ENCODE peak calls at places on chromosomes 13 and 19, in six cellular contexts. One of them, this sample, is unnamed.

GRCh38 chr19:7973883-7974282 is 30.4 kb upstream of the TIMM44 start:
- DNase-seq in GM12878: no peak
- DNase-seq in K562: no peak
- DNase-seq in A549: no peak
- DNase-seq in endothelial cell of umbilical vein: no peak
- DNase-seq in HepG2: no peak
- DNase-seq in this sample: no peak

GRCh38 chr19:35673121-35673804 is 6.9 kb downstream of the UPK1A start:
- DNase-seq in K562: peak
- DNase-seq in endothelial cell of umbilical vein: peak
- DNase-seq in A549: peak
- DNase-seq in GM12878: no peak
- DNase-seq in HepG2: peak
- DNase-seq in this sample: no peak

GRCh38 chr13:62209539-62209938 is 793.9 kb upstream of the PCDH20 start:
- DNase-seq in HepG2: no peak
- DNase-seq in endothelial cell of umbilical vein: no peak
- DNase-seq in A549: no peak
- DNase-seq in GM12878: peak
- DNase-seq in K562: no peak
- DNase-seq in this sample: no peak

GRCh38 chr13:85247780-85248179 is 551.4 kb downstream of the SLITRK6 start:
- DNase-seq in A549: no peak
- DNase-seq in GM12878: no peak
- DNase-seq in K562: no peak
- DNase-seq in HepG2: no peak
- DNase-seq in endothelial cell of umbilical vein: no peak
- DNase-seq in this sample: no peak

GRCh38 chr13:20782116-20782708 is 8.5 kb upstream of the EEF1AKMT1 start:
- DNase-seq in A549: no peak
- DNase-seq in endothelial cell of umbilical vein: no peak
- DNase-seq in GM12878: no peak
- DNase-seq in K562: no peak
- DNase-seq in HepG2: no peak
- DNase-seq in this sample: no peak

GRCh38 chr13:50353651-50354415 is 338.6 kb downstream of the KCNRG start:
- DNase-seq in HepG2: no peak
- DNase-seq in GM12878: no peak
- DNase-seq in endothelial cell of umbilical vein: no peak
- DNase-seq in K562: no peak
- DNase-seq in A549: no peak
- DNase-seq in this sample: peak

GRCh38 chr19:41910240-41910991 is 17.8 kb downstream of the ERFL start:
- DNase-seq in A549: no peak
- DNase-seq in K562: no peak
- DNase-seq in GM12878: no peak
- DNase-seq in endothelial cell of umbilical vein: no peak
- DNase-seq in HepG2: no peak
- DNase-seq in this sample: no peak

GRCh38 chr19:54188224-54188871 is 1.0 kb downstream of the MBOAT7 start:
- DNase-seq in K562: peak
- DNase-seq in A549: no peak
- DNase-seq in endothelial cell of umbilical vein: peak
- DNase-seq in HepG2: no peak
- DNase-seq in GM12878: no peak
- DNase-seq in this sample: peak

GRCh38 chr19:53131085-53131484 is 1.6 kb downstream of the ZNF415 start:
- DNase-seq in A549: no peak
- DNase-seq in HepG2: no peak
- DNase-seq in GM12878: no peak
- DNase-seq in K562: no peak
- DNase-seq in endothelial cell of umbilical vein: no peak
- DNase-seq in this sample: no peak

GRCh38 chr19:15331419-15332310 is 674 bp downstream of the BRD4 start:
- DNase-seq in K562: peak
- DNase-seq in endothelial cell of umbilical vein: no peak
- DNase-seq in A549: peak
- DNase-seq in GM12878: no peak
- DNase-seq in HepG2: no peak
- DNase-seq in this sample: peak

GRCh38 chr19:36041831-36042230 is 9.2 kb upstream of the CLIP3 start:
- DNase-seq in A549: no peak
- DNase-seq in HepG2: peak
- DNase-seq in GM12878: no peak
- DNase-seq in endothelial cell of umbilical vein: peak
- DNase-seq in K562: no peak
- DNase-seq in this sample: no peak

GRCh38 chr19:12965017-12965811 is 4.2 kb upstream of the DAND5 start:
- DNase-seq in A549: peak
- DNase-seq in GM12878: peak
- DNase-seq in endothelial cell of umbilical vein: peak
- DNase-seq in HepG2: peak
- DNase-seq in K562: peak
- DNase-seq in this sample: peak

GRCh38 chr19:49792829-49793560 is 20.1 kb downstream of the FUZ start:
- DNase-seq in HepG2: no peak
- DNase-seq in A549: no peak
- DNase-seq in K562: no peak
- DNase-seq in endothelial cell of umbilical vein: no peak
- DNase-seq in GM12878: no peak
- DNase-seq in this sample: no peak

GRCh38 chr19:47633996-47634395 is 25.1 kb downstream of the BICRA start:
- DNase-seq in endothelial cell of umbilical vein: no peak
- DNase-seq in K562: no peak
- DNase-seq in GM12878: no peak
- DNase-seq in HepG2: no peak
- DNase-seq in A549: no peak
- DNase-seq in this sample: no peak

GRCh38 chr13:28117689-28118377 is 17.5 kb upstream of the FLT3 start:
- DNase-seq in K562: peak
- DNase-seq in A549: no peak
- DNase-seq in GM12878: no peak
- DNase-seq in HepG2: no peak
- DNase-seq in endothelial cell of umbilical vein: peak
- DNase-seq in this sample: peak

GRCh38 chr13:112133489-112134149 is 66.7 kb downstream of the SOX1 start:
- DNase-seq in endothelial cell of umbilical vein: no peak
- DNase-seq in K562: no peak
- DNase-seq in HepG2: no peak
- DNase-seq in A549: no peak
- DNase-seq in GM12878: no peak
- DNase-seq in this sample: no peak

GRCh38 chr19:42170715-42171114 is 38.5 kb upstream of the POU2F2 start:
- DNase-seq in A549: no peak
- DNase-seq in GM12878: no peak
- DNase-seq in K562: no peak
- DNase-seq in endothelial cell of umbilical vein: no peak
- DNase-seq in HepG2: no peak
- DNase-seq in this sample: no peak

GRCh38 chr19:2059422-2060201 is 8.6 kb upstream of the MKNK2 start:
- DNase-seq in HepG2: peak
- DNase-seq in A549: peak
- DNase-seq in K562: peak
- DNase-seq in GM12878: no peak
- DNase-seq in endothelial cell of umbilical vein: no peak
- DNase-seq in this sample: peak

GRCh38 chr13:99916366-99917103 is 55.0 kb downstream of the ZIC5 start:
- DNase-seq in endothelial cell of umbilical vein: peak
- DNase-seq in GM12878: peak
- DNase-seq in K562: peak
- DNase-seq in HepG2: peak
- DNase-seq in A549: peak
- DNase-seq in this sample: peak

GRCh38 chr19:46299004-46299509 is 2.2 kb downstream of the HIF3A start:
- DNase-seq in HepG2: peak
- DNase-seq in GM12878: no peak
- DNase-seq in endothelial cell of umbilical vein: peak
- DNase-seq in A549: peak
- DNase-seq in K562: peak
- DNase-seq in this sample: no peak

GRCh38 chr19:44694184-44694579 is 4.8 kb upstream of the CEACAM16 start:
- DNase-seq in K562: peak
- DNase-seq in A549: no peak
- DNase-seq in HepG2: no peak
- DNase-seq in GM12878: no peak
- DNase-seq in endothelial cell of umbilical vein: no peak
- DNase-seq in this sample: peak

GRCh38 chr13:32045963-32046785 is 14.6 kb downstream of the FRY start:
- DNase-seq in GM12878: no peak
- DNase-seq in HepG2: peak
- DNase-seq in endothelial cell of umbilical vein: peak
- DNase-seq in A549: no peak
- DNase-seq in K562: no peak
- DNase-seq in this sample: peak

GRCh38 chr19:47351545-47351944 is 2.4 kb downstream of the DHX34 start:
- DNase-seq in HepG2: peak
- DNase-seq in endothelial cell of umbilical vein: peak
- DNase-seq in GM12878: no peak
- DNase-seq in K562: peak
- DNase-seq in A549: peak
- DNase-seq in this sample: peak

GRCh38 chr13:73464758-73465628 is 406.2 kb downstream of the KLF5 start:
- DNase-seq in GM12878: no peak
- DNase-seq in HepG2: no peak
- DNase-seq in K562: peak
- DNase-seq in endothelial cell of umbilical vein: no peak
- DNase-seq in A549: no peak
- DNase-seq in this sample: no peak

DNA sequence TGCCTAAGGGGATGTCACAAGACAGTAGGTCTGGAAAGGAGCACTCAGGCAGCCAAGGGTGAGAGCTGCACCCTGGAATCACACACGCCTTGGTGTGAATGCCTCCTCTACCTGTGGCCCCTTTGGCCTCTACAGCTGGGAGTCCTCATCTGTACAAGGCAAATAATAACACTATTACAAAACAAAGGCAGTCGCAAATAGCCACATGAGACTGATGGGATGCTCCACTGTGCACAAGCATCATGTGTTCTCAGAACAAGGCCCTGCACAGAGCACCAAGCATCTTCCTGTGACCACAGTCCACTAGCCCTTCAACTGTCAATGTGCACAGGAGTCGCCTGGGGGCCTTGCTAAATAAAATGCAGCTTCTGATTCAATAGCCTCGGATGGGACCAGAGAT is 44.6 kb upstream of the HNRNPA1L2 start:
- DNase-seq in HepG2: no peak
- DNase-seq in A549: no peak
- DNase-seq in K562: no peak
- DNase-seq in endothelial cell of umbilical vein: no peak
- DNase-seq in GM12878: no peak
- DNase-seq in this sample: no peak
- H3K4me3 ChIP-seq in HepG2: no peak
- H3K4me3 ChIP-seq in A549: no peak
- H3K4me3 ChIP-seq in K562: no peak
- H3K4me3 ChIP-seq in endothelial cell of umbilical vein: no peak
- H3K4me3 ChIP-seq in GM12878: no peak
- H3K4me3 ChIP-seq in this sample: no peak

GRCh38 chr13:26991508-26992181 is 180.0 kb downstream of the USP12 start:
- DNase-seq in endothelial cell of umbilical vein: no peak
- DNase-seq in GM12878: no peak
- DNase-seq in K562: no peak
- DNase-seq in A549: no peak
- DNase-seq in HepG2: peak
- DNase-seq in this sample: no peak
- TF ChIP-seq MYC in endothelial cell of umbilical vein: no peak
- TF ChIP-seq MYC in GM12878: no peak
- TF ChIP-seq MYC in K562: no peak
- TF ChIP-seq MYC in A549: no peak
- TF ChIP-seq MYC in HepG2: no peak
- TF ChIP-seq MYC in this sample: no peak

DNA sequence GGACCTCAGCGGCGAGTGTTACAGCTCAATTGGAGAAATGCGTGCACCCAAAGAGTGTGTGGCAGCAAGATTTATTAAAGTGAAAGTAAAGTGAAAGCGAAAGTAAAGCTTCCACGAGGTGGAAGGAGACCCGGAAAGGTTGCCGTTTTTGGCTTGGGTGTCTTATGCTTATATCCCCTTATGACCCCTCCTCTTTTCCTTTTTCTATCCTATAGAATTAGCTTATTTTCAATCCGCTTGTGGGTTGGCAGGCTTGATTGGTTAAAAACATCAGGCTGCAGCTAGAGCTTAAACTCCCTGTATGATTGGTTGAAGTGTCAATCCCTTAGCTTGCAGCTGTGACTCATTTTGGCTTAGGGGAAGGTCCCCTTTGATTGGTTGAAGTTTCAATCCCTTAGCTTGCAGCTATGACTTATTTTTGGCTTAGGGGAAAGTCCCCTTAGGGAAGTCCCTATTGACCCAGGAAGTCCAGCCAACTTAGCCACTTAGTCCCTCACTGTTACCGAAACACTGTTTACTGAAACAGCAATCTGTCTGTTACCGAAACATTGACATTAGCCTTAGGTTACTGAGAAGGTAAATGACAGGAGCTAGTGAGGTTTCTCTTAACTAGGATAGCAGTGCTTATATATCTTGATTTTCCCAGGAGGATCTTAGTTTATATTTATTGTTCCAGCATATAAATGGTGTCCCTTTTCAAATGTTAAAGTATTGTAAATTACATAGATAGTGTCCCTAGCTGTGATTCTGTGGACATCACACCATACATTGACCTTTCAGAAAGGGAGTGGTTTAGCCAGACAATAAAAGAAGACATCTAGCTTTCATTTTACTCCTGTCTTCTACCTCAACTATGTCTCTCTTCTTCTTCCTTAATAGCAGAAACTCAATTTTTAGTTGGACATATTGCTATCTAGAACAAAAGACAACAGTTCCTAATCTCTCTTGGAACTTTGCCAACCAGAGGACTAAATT is 575.8 kb downstream of the DACH1 start:
- DNase-seq in endothelial cell of umbilical vein: peak
- DNase-seq in HepG2: peak
- DNase-seq in K562: peak
- DNase-seq in GM12878: peak
- DNase-seq in A549: no peak
- DNase-seq in this sample: peak
- TF ChIP-seq MAX in endothelial cell of umbilical vein: no peak
- TF ChIP-seq MAX in HepG2: no peak
- TF ChIP-seq MAX in K562: no peak
- TF ChIP-seq MAX in GM12878: no peak
- TF ChIP-seq MAX in A549: no peak
- TF ChIP-seq MAX in this sample: no peak

DNA sequence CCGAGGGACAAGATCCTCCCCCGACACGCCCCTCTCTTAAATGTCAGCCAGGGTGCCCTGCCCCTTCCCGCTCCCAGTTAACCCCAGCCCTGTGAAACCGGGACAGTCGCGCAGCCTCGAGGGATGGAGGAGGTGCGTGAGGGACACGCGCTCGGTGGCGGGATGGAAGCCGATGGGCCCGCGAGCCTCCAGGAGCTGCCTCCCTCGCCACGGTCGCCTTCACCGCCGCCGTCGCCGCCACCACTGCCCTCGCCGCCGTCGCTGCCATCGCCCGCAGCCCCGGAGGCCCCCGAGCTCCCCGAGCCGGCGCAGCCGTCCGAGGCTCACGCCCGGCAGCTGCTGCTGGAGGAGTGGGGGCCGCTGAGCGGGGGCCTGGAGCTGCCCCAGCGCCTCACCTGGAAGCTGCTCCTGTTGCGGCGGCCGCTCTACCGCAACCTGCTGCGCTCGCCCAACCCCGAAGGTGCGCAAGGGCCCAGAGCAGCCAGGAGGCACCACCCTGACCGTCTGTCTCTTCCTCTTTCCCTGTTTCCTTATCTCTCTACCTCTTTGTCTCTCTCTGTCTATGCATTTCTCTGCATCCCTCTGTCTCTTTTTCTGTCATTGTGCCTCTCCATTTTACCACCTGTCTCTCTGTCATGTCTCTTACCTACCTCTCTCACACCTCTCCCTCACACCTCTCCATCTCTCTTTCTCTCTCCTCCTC is at the start of gene NCCRP1:
- DNase-seq in HepG2: no peak
- DNase-seq in A549: no peak
- DNase-seq in GM12878: no peak
- DNase-seq in K562: no peak
- DNase-seq in endothelial cell of umbilical vein: no peak
- DNase-seq in this sample: no peak
- H3K4me3 ChIP-seq in HepG2: no peak
- H3K4me3 ChIP-seq in A549: no peak
- H3K4me3 ChIP-seq in GM12878: no peak
- H3K4me3 ChIP-seq in K562: no peak
- H3K4me3 ChIP-seq in endothelial cell of umbilical vein: no peak
- H3K4me3 ChIP-seq in this sample: no peak

This sample was measured in NB4.